ENCODE peak calls at places on chromosomes 3 and 15, in four cellular contexts. E is HFFc6, L is HFF-Myc, K is AG09309. Z is an unnamed sample.

GRCh38 chr15:39084683-39085530 is 496.0 kb upstream of the THBS1 start:
- DNase-seq in L (peak), E (peak), K (peak), Z (no peak)

GRCh38 chr15:52076889-52077781 is 35.4 kb downstream of the BCL2L10 start:
- DNase-seq in K (no peak), L (peak), E (peak), Z (no peak)

GRCh38 chr3:173289072-173289471 is 108.5 kb upstream of the NLGN1 start:
- DNase-seq in E (no peak), K (no peak), L (no peak), Z (no peak)

GRCh38 chr3:77055841-77056341 is 16.0 kb downstream of the ROBO2 start:
- DNase-seq in K (no peak), L (no peak), E (no peak), Z (no peak)

GRCh38 chr15:74208496-74208895 is 5.9 kb upstream of the STRA6 start:
- DNase-seq in K (no peak), L (no peak), E (no peak), Z (no peak)

GRCh38 chr15:66849746-66850077 is 147.7 kb downstream of the SMAD6 start:
- DNase-seq in E (no peak), K (no peak), L (no peak), Z (no peak)

GRCh38 chr3:47002490-47003410 is 23.3 kb downstream of the NBEAL2 start:
- DNase-seq in L (no peak), E (no peak), K (no peak), Z (no peak)

GRCh38 chr3:150603888-150604319 is 783 bp downstream of the SELENOT start:
- DNase-seq in E (no peak), L (no peak), K (no peak), Z (no peak)

GRCh38 chr3:3648961-3649360 is 150.3 kb upstream of the LRRN1 start:
- DNase-seq in L (no peak), K (no peak), E (no peak), Z (no peak)

GRCh38 chr3:143002083-143002712 is 828 bp downstream of the U2SURP start:
- DNase-seq in L (no peak), E (peak), K (no peak), Z (no peak)

GRCh38 chr15:84863480-84864428 is 20.7 kb upstream of the SLC28A1 start:
- DNase-seq in K (peak), L (no peak), E (peak), Z (no peak)

GRCh38 chr3:141454906-141455602 is 31.8 kb upstream of the RASA2 start:
- DNase-seq in L (peak), K (peak), E (peak), Z (no peak)

GRCh38 chr3:115380883-115381572 is 233.9 kb upstream of the ZBTB20 start:
- DNase-seq in K (no peak), L (no peak), E (no peak), Z (no peak)

GRCh38 chr3:174769171-174769570 is 90.0 kb upstream of the NAALADL2 start:
- DNase-seq in K (no peak), L (no peak), E (no peak), Z (no peak)

GRCh38 chr3:55746808-55747413 is 259.8 kb upstream of the WNT5A start:
- DNase-seq in E (no peak), L (no peak), K (no peak), Z (no peak)

GRCh38 chr3:143450656-143451055 is 331.1 kb downstream of the CHST2 start:
- DNase-seq in E (no peak), K (no peak), L (no peak), Z (no peak)

GRCh38 chr15:71278989-71279756 is 163.9 kb downstream of the THSD4 start:
- DNase-seq in E (peak), L (peak), K (peak), Z (no peak)

GRCh38 chr3:39088889-39089288 is 18.5 kb downstream of the GORASP1 start:
- DNase-seq in L (no peak), K (no peak), E (no peak), Z (no peak)

GRCh38 chr3:72903004-72903403 is 15.2 kb downstream of the GXYLT2 start:
- DNase-seq in K (peak), L (no peak), E (peak), Z (no peak)

GRCh38 chr3:113261996-113262665 is 50.8 kb downstream of the BOC start:
- DNase-seq in K (no peak), E (no peak), L (no peak), Z (no peak)

GRCh38 chr3:31879365-31879764 is 101.7 kb downstream of the OSBPL10 start:
- DNase-seq in L (no peak), E (no peak), K (no peak), Z (no peak)

GRCh38 chr3:31882431-31882830 is 98.6 kb downstream of the OSBPL10 start:
- DNase-seq in E (no peak), L (no peak), K (no peak), Z (no peak)

GRCh38 chr3:31880482-31881078 is 100.5 kb downstream of the OSBPL10 start:
- DNase-seq in K (no peak), E (no peak), L (no peak), Z (no peak)

GRCh38 chr3:31878231-31878838 is 102.7 kb downstream of the OSBPL10 start:
- DNase-seq in E (no peak), L (no peak), K (peak), Z (no peak)

GRCh38 chr3:31880020-31880419 is 101.0 kb downstream of the OSBPL10 start:
- DNase-seq in L (no peak), E (no peak), K (peak), Z (no peak)
- TF ChIP-seq CTCF in L (no peak), E (no peak), K (peak), Z (no peak)

GRCh38 chr3:186368164-186368563 is 6.1 kb upstream of the DGKG start:
- DNase-seq in L (no peak), K (no peak), E (no peak), Z (no peak)

GRCh38 chr3:186367631-186368030 is 5.6 kb upstream of the DGKG start:
- DNase-seq in L (no peak), E (no peak), K (no peak), Z (no peak)

GRCh38 chr3:186365202-186365974 is 3.4 kb upstream of the DGKG start:
- DNase-seq in K (no peak), L (no peak), E (no peak), Z (no peak)

GRCh38 chr3:186368717-186369116 is 6.7 kb upstream of the DGKG start:
- DNase-seq in L (no peak), K (no peak), E (no peak), Z (no peak)

GRCh38 chr3:186366206-186366605 is 4.2 kb upstream of the DGKG start:
- DNase-seq in E (no peak), K (no peak), L (no peak), Z (no peak)
- TF ChIP-seq CTCF in E (no peak), K (no peak), L (no peak), Z (no peak)

GRCh38 chr3:155995525-155996370 is 124.6 kb upstream of the KCNAB1 start:
- DNase-seq in K (peak), L (peak), E (peak), Z (no peak)
- TF ChIP-seq CTCF in K (peak), L (peak), E (peak), Z (no peak)

DNA sequence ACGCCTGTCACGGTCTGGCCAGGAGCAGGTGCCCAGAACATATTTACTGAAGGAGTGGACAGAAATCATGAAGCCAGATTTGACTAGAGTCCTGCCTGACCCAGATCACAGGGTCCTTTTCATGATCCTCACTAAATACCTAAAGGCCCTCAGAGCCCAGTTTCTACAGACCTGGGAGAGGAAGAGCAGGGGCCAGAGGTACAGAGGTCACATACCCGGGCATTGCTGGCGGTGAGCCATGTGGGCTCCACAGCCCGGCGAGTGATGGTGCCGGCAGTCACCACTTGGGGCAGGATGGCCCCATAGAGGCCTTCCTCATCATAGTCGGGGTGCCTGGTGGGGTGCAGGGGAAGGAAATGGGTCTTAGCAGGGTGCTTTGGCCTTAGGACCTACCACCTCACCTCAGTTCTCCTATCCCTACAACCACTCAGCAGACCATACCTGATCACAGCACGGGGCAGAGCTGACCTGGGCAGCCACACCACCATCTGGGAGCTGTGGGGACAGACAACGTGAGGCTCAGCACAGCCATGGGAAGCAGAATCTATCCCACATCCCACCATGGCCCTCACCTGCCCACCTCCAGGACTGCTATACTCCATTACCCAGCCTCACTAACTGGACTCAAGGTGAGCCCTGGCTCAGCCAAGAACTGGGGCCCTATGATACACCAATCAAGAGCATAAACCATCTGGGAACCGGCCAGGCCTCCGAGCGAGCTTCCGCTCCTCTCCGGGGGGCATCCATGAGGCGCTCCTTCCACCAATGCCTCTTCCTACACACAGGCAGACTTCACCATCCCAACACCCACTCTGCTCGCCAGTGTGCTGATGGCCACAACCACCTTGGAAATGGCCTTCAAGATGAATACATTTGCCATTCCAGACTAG is 12.9 kb downstream of the POLG start:
- DNase-seq in K (no peak), L (no peak), E (no peak), Z (no peak)
- TF ChIP-seq CTCF in K (no peak), L (no peak), E (peak), Z (no peak)

DNA sequence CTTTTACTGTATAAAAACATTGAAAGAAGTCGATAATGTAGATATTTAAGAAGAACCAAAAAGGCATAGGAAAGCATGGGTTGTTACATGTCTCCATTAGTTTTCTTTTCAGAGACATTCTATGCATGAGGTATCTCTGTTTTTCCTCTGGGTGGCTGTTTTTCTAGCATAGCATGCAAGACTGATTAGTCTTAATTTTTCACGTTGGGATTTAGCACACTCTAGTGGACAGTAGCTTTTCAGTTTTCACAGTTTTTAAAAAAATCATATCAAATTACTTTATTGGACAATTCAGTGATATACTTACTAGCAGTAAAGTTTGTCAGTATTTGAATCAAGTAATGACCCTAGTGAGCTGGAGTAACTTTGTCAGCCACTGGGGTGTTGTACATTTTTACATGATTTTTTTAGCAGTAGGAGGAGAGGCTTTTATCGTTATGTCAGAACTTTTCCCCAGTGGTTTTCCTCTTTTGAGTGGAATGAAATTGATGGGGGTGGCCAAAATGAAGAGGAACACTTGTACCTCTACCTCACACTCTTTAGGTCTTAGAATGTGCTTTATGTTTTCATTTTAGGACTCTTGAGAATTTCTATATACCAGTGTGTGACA is 57.2 kb downstream of the SEC22A start:
- DNase-seq in E (peak), K (peak), L (peak), Z (no peak)
- TF ChIP-seq CTCF in E (peak), K (peak), L (peak), Z (no peak)